ENCODE peak calls at places on chromosomes 16 and 17, in six cellular contexts. L, N, U, H, K and E are unnamed samples.

GRCh38 chr17:47253541-47254402 is at the start of gene ITGB3:
- DNase-seq in L (no peak), N (peak), U (no peak), H (peak), K (peak), E (no peak)

GRCh38 chr16:21283521-21284289 is 5.6 kb upstream of the CRYM start:
- DNase-seq in L (peak), N (no peak), U (no peak), H (peak), K (no peak), E (no peak)

GRCh38 chr16:83974475-83974874 is 6.4 kb downstream of the NECAB2 start:
- DNase-seq in L (no peak), N (no peak), U (no peak), H (no peak), K (no peak), E (no peak)

GRCh38 chr16:19136549-19137196 is 22.9 kb downstream of the ITPRIPL2 start:
- DNase-seq in L (no peak), N (no peak), U (no peak), H (no peak), K (no peak), E (no peak)

GRCh38 chr17:82489851-82490511 is 29.6 kb upstream of the FOXK2 start:
- DNase-seq in L (no peak), N (no peak), U (no peak), H (no peak), K (no peak), E (no peak)

GRCh38 chr17:73610331-73610911 is 33.8 kb downstream of the SDK2 start:
- DNase-seq in L (no peak), N (no peak), U (no peak), H (no peak), K (no peak), E (no peak)

GRCh38 chr17:44197980-44198720 is 1.5 kb downstream of the ATXN7L3 start:
- DNase-seq in L (no peak), N (peak), U (no peak), H (no peak), K (peak), E (no peak)

GRCh38 chr17:57541472-57542394 is 203.4 kb downstream of the CCDC182 start:
- DNase-seq in L (no peak), N (peak), U (no peak), H (no peak), K (peak), E (no peak)

GRCh38 chr16:51849715-51850114 is 697.2 kb downstream of the TOX3 start:
- DNase-seq in L (no peak), N (no peak), U (no peak), H (no peak), K (no peak), E (no peak)

GRCh38 chr17:55398689-55399088 is 22.9 kb downstream of the MMD start:
- DNase-seq in L (no peak), N (no peak), U (no peak), H (peak), K (no peak), E (no peak)

GRCh38 chr16:67764153-67764552 is 42.2 kb downstream of the RANBP10 start:
- DNase-seq in L (no peak), N (no peak), U (no peak), H (no peak), K (no peak), E (no peak)

GRCh38 chr17:41710472-41711090 is 1.6 kb upstream of the GAST start:
- DNase-seq in L (no peak), N (no peak), U (no peak), H (no peak), K (no peak), E (no peak)

GRCh38 chr17:82231562-82232321 is 2.9 kb downstream of the SLC16A3 start:
- DNase-seq in L (no peak), N (no peak), U (no peak), H (peak), K (peak), E (no peak)

GRCh38 chr17:32157225-32157624 is 14.9 kb downstream of the RHOT1 start:
- DNase-seq in L (no peak), N (no peak), U (no peak), H (no peak), K (no peak), E (no peak)

GRCh38 chr16:53211253-53211652 is 156.5 kb downstream of the CHD9 start:
- DNase-seq in L (no peak), N (no peak), U (no peak), H (no peak), K (no peak), E (no peak)

GRCh38 chr17:2982854-2983636 is 80.4 kb downstream of the OR1D5 start:
- DNase-seq in L (no peak), N (no peak), U (no peak), H (no peak), K (peak), E (no peak)

GRCh38 chr17:61421460-61421859 is 21.8 kb downstream of the TBX2 start:
- DNase-seq in L (no peak), N (no peak), U (no peak), H (no peak), K (no peak), E (no peak)

GRCh38 chr17:77332981-77333685 is 192.4 kb downstream of the SEC14L1 start:
- DNase-seq in L (no peak), N (no peak), U (no peak), H (no peak), K (peak), E (no peak)

GRCh38 chr17:44887016-44887415 is 12.2 kb downstream of the EFTUD2 start:
- DNase-seq in L (no peak), N (no peak), U (no peak), H (no peak), K (no peak), E (no peak)

GRCh38 chr17:50593321-50593720 is 32.8 kb downstream of the CACNA1G start:
- DNase-seq in L (no peak), N (no peak), U (no peak), H (peak), K (no peak), E (peak)

GRCh38 chr16:84281077-84281476 is 13.6 kb upstream of the WFDC1 start:
- DNase-seq in L (no peak), N (peak), U (no peak), H (no peak), K (peak), E (no peak)

GRCh38 chr17:37769050-37769449 is 24.2 kb upstream of the HNF1B start:
- DNase-seq in L (no peak), N (no peak), U (no peak), H (no peak), K (no peak), E (no peak)

GRCh38 chr17:37768438-37768837 is 23.6 kb upstream of the HNF1B start:
- DNase-seq in L (no peak), N (no peak), U (no peak), H (no peak), K (no peak), E (no peak)

GRCh38 chr17:37770631-37771518 is 26.0 kb upstream of the HNF1B start:
- DNase-seq in L (no peak), N (peak), U (no peak), H (peak), K (peak), E (peak)

GRCh38 chr17:37764383-37764782 is 19.5 kb upstream of the HNF1B start:
- DNase-seq in L (no peak), N (no peak), U (no peak), H (no peak), K (no peak), E (no peak)

DNA sequence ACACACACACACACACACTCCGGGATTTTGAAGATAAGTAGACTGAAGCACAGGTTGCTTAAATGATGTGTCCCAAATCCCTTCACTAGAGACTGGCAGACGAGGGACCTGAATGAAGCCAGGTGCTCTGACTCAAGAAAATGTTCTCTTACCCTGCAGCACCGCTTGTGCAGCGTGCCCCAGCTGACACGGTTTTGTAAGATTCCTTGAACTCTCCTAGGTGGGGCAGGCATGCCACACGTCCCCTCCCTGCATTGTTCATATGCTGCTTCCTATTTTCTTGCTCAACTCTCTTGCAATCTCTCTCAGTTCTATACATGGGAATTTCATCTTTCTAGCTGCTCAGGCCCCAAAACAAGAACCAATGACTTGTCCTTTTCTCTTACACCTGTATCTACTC is 22.1 kb upstream of the HNF1B start:
- DNase-seq in L (no peak), N (no peak), U (no peak), H (no peak), K (no peak), E (no peak)
- TF ChIP-seq YY1 in L (no peak), N (no peak), U (no peak), H (no peak), K (no peak), E (no peak)

GRCh38 chr16:55439101-55439690 is 39.8 kb upstream of the MMP2 start:
- DNase-seq in L (no peak), N (no peak), U (no peak), H (no peak), K (no peak), E (no peak)
- TF ChIP-seq ZNF274 in L (no peak), N (no peak), U (no peak), H (no peak), K (no peak), E (no peak)

GRCh38 chr16:82302007-82302733 is 132.1 kb upstream of the MPHOSPH6 start:
- DNase-seq in L (no peak), N (no peak), U (no peak), H (no peak), K (no peak), E (no peak)
- TF ChIP-seq YY1 in L (no peak), N (no peak), U (no peak), H (no peak), K (no peak), E (no peak)

DNA sequence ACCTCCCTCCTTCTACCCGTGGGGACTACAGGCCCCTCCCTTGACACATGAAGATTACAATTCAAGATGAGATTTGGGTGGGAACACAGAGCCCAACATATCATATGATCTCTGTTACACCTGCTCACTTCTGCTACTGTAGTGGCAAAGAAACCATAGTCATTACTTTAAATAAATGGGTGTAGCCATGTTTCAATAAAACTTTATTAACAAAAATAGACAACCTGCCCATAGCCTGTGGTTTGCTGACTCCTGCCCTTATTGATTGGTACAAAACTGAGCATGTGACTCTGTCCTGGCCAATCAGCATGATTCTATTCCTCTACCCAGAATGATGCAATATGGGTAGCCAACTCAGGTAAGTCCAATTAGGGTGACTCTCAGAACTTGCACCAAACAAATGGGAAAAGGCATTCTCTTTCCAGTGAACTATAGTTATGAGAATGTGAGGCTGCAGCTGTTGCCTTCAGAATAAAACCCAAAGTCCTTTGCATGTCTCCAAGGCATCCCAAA is 15.7 kb upstream of the ERCC4 start:
- DNase-seq in L (no peak), N (no peak), U (no peak), H (no peak), K (no peak), E (no peak)
- TF ChIP-seq ZNF274 in L (no peak), N (no peak), U (no peak), H (no peak), K (no peak), E (no peak)

DNA sequence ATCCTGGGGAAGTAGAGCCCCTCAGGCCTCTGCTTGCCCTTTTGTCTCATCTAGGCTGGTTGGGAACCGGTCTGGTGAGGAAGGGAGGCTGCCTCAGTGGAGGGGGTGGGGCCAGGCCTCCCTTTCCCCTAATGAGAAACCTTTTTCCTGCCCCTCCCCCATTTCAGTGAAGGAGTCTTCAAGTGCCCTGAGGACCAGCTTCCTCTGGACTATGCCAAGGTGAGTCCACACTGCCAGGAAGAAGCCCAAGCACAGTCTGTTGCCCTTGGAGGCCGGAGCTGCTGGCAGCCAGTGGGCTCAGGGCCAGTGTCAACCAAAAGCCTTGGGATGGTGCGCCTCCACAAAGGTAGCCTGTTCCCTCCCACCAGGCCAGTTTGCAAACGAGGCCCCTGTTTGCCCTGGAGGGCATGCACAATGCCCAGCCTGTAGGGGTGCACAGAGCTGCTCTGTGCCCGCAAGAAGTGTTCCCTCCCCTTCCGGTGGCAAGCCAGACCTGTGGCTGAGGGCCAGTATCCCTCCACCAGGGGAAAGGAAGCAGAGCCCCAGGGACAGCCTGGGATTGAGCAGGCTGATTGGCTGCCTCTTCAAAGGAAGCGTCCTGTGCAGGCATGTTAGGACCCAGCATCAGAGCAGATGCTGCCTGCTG is 3.4 kb downstream of the TRAF4 start:
- DNase-seq in L (no peak), N (no peak), U (no peak), H (no peak), K (no peak), E (no peak)
- TF ChIP-seq YY1 in L (no peak), N (no peak), U (no peak), H (no peak), K (no peak), E (no peak)